ENCODE peak calls at places on chromosomes 5 and 9, in six cellular contexts. H, V, C, M, G and P are unnamed samples.

GRCh38 chr9:134720136-134720753 is 78.6 kb downstream of the COL5A1 start:
- DNase-seq in C (no peak), H (no peak), M (no peak), V (no peak), G (no peak), P (no peak)

GRCh38 chr9:80410106-80410505 is 838.3 kb downstream of the TLE4 start:
- DNase-seq in M (no peak), C (no peak), H (peak; percentile 5), V (no peak), G (no peak), P (peak; percentile 9)

GRCh38 chr9:133490201-133490681 is 11.3 kb upstream of the SLC2A6 start:
- DNase-seq in V (peak; percentile 10), H (no peak), C (no peak), G (no peak), M (no peak), P (no peak)

GRCh38 chr5:14871084-14871572 is 450 bp downstream of the ANKH start:
- DNase-seq in C (no peak), V (peak; percentile 40), M (peak; percentile 22), G (no peak), H (peak; percentile 30), P (peak; percentile 36)

GRCh38 chr5:53343187-53343586 is 137.2 kb upstream of the FST start:
- DNase-seq in H (no peak), V (no peak), M (no peak), G (no peak), C (no peak), P (no peak)

GRCh38 chr9:22463205-22463604 is 16.6 kb downstream of the DMRTA1 start:
- DNase-seq in H (no peak), C (no peak), V (no peak), M (no peak), G (no peak), P (no peak)

GRCh38 chr5:157342822-157343402 is 77.0 kb downstream of the CYFIP2 start:
- DNase-seq in G (no peak), V (no peak), C (no peak), H (peak; percentile 56), M (no peak), P (no peak)

GRCh38 chr5:174737335-174737734 is 13.0 kb downstream of the MSX2 start:
- DNase-seq in C (no peak), V (no peak), H (no peak), G (no peak), M (no peak), P (no peak)

GRCh38 chr5:32044904-32045303 is 129.2 kb downstream of the GOLPH3 start:
- DNase-seq in V (no peak), M (no peak), H (no peak), G (no peak), C (no peak), P (no peak)

GRCh38 chr5:2704111-2704510 is 47.4 kb downstream of the IRX2 start:
- DNase-seq in G (no peak), M (no peak), C (no peak), H (no peak), V (no peak), P (no peak)

GRCh38 chr5:138504799-138505198 is 38.2 kb downstream of the ETF1 start:
- DNase-seq in G (no peak), C (no peak), H (no peak), V (peak; percentile 33), M (no peak), P (no peak)